ENCODE peak calls at places on chromosomes 4 and X, in seven cellular contexts. X, Q, G, F, O, L and S are unnamed samples.

GRCh38 chrX:39894626-39895025 is 203.1 kb downstream of the BCOR start:
- DNase-seq in X (peak; percentile 69), L (no peak), O (no peak), F (no peak), Q (no peak), G (no peak), S (no peak)

GRCh38 chrX:122940199-122940598 is 243.9 kb upstream of the GRIA3 start:
- DNase-seq in X (no peak), O (no peak), L (no peak), F (no peak), Q (no peak), G (no peak), S (no peak)

GRCh38 chrX:50180073-50180940 is 20.5 kb downstream of the AKAP4 start:
- DNase-seq in O (no peak), X (no peak), G (no peak), L (no peak), Q (no peak), F (no peak), S (no peak)

GRCh38 chr4:74546020-74546419 is 101.1 kb downstream of the AREG start:
- DNase-seq in F (no peak), X (no peak), G (peak; percentile 96), Q (no peak), O (no peak), L (no peak), S (no peak)

GRCh38 chr4:26909369-26909768 is 48.7 kb downstream of the STIM2 start:
- DNase-seq in O (no peak), G (peak; percentile 11), L (no peak), F (no peak), Q (no peak), X (no peak), S (no peak)

GRCh38 chr4:16034010-16034829 is 49.6 kb downstream of the PROM1 start:
- DNase-seq in F (no peak), O (no peak), Q (no peak), L (no peak), X (no peak), G (peak; percentile 39), S (no peak)

GRCh38 chr4:165384608-165385007 is 5.8 kb downstream of the CPE start:
- DNase-seq in L (no peak), F (no peak), G (peak; percentile 38), Q (no peak), X (peak; percentile 62), O (no peak), S (no peak)

GRCh38 chr4:118883861-118884260 is 4.8 kb upstream of the SYNPO2 start:
- DNase-seq in O (no peak), G (peak; percentile 9), Q (no peak), X (no peak), L (no peak), F (no peak), S (no peak)

GRCh38 chr4:7864685-7865084 is 75.0 kb downstream of the AFAP1 start:
- DNase-seq in L (no peak), X (no peak), O (no peak), F (no peak), Q (no peak), G (no peak), S (no peak)

GRCh38 chr4:110107868-110108267 is 90.5 kb downstream of the ELOVL6 start:
- DNase-seq in L (no peak), O (no peak), G (peak; percentile 68), F (no peak), Q (no peak), X (no peak), S (no peak)

GRCh38 chr4:56424697-56425514 is 10.5 kb downstream of the PPAT start:
- DNase-seq in Q (no peak), G (peak; percentile 63), X (peak; percentile 39), L (no peak), F (peak; percentile 37), O (no peak), S (peak; percentile 36)

GRCh38 chr4:113869743-113870375 is 108.3 kb upstream of the CAMK2D start:
- DNase-seq in X (no peak), L (no peak), O (no peak), Q (no peak), G (peak; percentile 88), F (peak; percentile 30), S (no peak)

GRCh38 chr4:42397635-42398447 is 553 bp downstream of the SHISA3 start:
- DNase-seq in G (peak; percentile 55), X (peak; percentile 88), L (peak; percentile 7), O (no peak), Q (no peak), F (peak; percentile 8), S (no peak)

GRCh38 chrX:9846631-9847030 is 60.4 kb downstream of the SHROOM2 start:
- DNase-seq in G (no peak), L (no peak), Q (no peak), F (no peak), O (no peak), X (no peak), S (no peak)

GRCh38 chrX:123878177-123878576 is 18.3 kb downstream of the XIAP start:
- DNase-seq in O (no peak), Q (no peak), F (peak; percentile 40), G (peak; percentile 31), L (no peak), X (peak; percentile 3), S (no peak)

GRCh38 chr4:44845993-44846392 is 119.6 kb upstream of the GNPDA2 start:
- DNase-seq in Q (no peak), G (no peak), X (peak; percentile 18), L (no peak), F (no peak), O (no peak), S (no peak)

GRCh38 chr4:80362578-80363181 is 27.1 kb downstream of the CFAP299 start:
- DNase-seq in G (peak; percentile 59), F (peak; percentile 36), Q (peak; percentile 23), L (peak; percentile 64), O (no peak), X (peak; percentile 81), S (peak; percentile 17)

GRCh38 chrX:40085086-40085551 is 12.6 kb downstream of the BCOR start:
- DNase-seq in F (no peak), G (peak; percentile 69), X (no peak), L (no peak), O (no peak), Q (no peak), S (no peak)

GRCh38 chrX:47232803-47233332 is at the start of gene USP11:
- DNase-seq in X (peak; percentile 90), F (peak; percentile 64), O (peak; percentile 36), L (peak; percentile 71), G (peak; percentile 31), Q (peak; percentile 43), S (peak; percentile 23)

GRCh38 chr4:19327364-19327763 is 924.3 kb upstream of the SLIT2 start:
- DNase-seq in L (no peak), X (no peak), O (no peak), Q (no peak), F (no peak), G (peak; percentile 51), S (no peak)

GRCh38 chr4:99078931-99079624 is 9.5 kb downstream of the ADH5 start:
- DNase-seq in X (no peak), G (no peak), Q (no peak), F (no peak), L (no peak), O (no peak), S (no peak)

GRCh38 chr4:34182346-34182745 is 2062.0 kb downstream of the ARAP2 start:
- DNase-seq in X (no peak), O (no peak), F (no peak), Q (no peak), L (no peak), G (peak; percentile 77), S (no peak)

GRCh38 chr4:41452484-41453225 is 85.3 kb upstream of the LIMCH1 start:
- DNase-seq in G (no peak), O (no peak), X (no peak), F (no peak), L (no peak), Q (no peak), S (no peak)

GRCh38 chrX:16199343-16199742 is 32.1 kb downstream of the MAGEB17 start:
- DNase-seq in G (no peak), X (no peak), O (no peak), F (no peak), Q (peak; percentile 76), L (no peak), S (no peak)

GRCh38 chr4:80007745-80008149 is 65.3 kb downstream of the ANTXR2 start:
- DNase-seq in X (no peak), Q (no peak), G (peak; percentile 35), F (no peak), L (no peak), O (no peak), S (no peak)

GRCh38 chrX:1754077-1754476 is 139.2 kb downstream of the ASMT start:
- DNase-seq in L (no peak), Q (no peak), X (no peak), F (no peak), O (no peak), G (peak; percentile 3), S (no peak)

GRCh38 chr4:144564358-144564757 is 81.6 kb upstream of the HHIP start:
- DNase-seq in L (no peak), Q (no peak), X (no peak), G (peak; percentile 19), F (no peak), O (no peak), S (no peak)

GRCh38 chr4:189547537-189547936 is 393.1 kb upstream of the FRG1 start:
- DNase-seq in F (no peak), O (no peak), Q (no peak), X (peak; percentile 17), L (no peak), G (no peak), S (no peak)

GRCh38 chr4:128285085-128286023 is 2.3 kb downstream of the PGRMC2 start:
- DNase-seq in X (no peak), F (no peak), Q (no peak), G (peak; percentile 54), O (no peak), L (no peak), S (no peak)

GRCh38 chr4:146458594-146458993 is 63.1 kb downstream of the SLC10A7 start:
- DNase-seq in Q (no peak), G (no peak), X (no peak), O (no peak), F (peak; percentile 9), L (no peak), S (no peak)

GRCh38 chr4:127849505-127850234 is 31.0 kb upstream of the PLK4 start:
- DNase-seq in X (no peak), O (no peak), F (no peak), G (peak; percentile 59), Q (no peak), L (no peak), S (no peak)

GRCh38 chr4:169439244-169439643 is 168.5 kb upstream of the SH3RF1 start:
- DNase-seq in F (no peak), O (no peak), G (peak; percentile 38), L (no peak), X (peak; percentile 40), Q (no peak), S (no peak)